ENCODE peak calls at places on chromosomes 5 and 9, in ten cellular contexts. C is tibial artery, U is Caco-2, L is BJ, K is neural progenitor cell, M is fibroblast of pulmonary artery, B is brain microvascular endothelial cell, P is HCT116, S is GM23338, W is uterus. H is an unnamed sample.

GRCh38 chr5:68339921-68340321 is 124.4 kb downstream of the PIK3R1 start:
- DNase-seq in K (no peak), B (peak; percentile 44), M (peak; percentile 36), C (no peak), P (no peak), L (no peak), S (no peak), W (no peak), U (no peak), H (peak; percentile 41)

GRCh38 chr5:123441408-123441807 is 18.2 kb upstream of the CEP120 start:
- DNase-seq in S (no peak), B (no peak), M (no peak), W (no peak), L (no peak), P (no peak), U (no peak), K (no peak), C (no peak), H (peak; percentile 60)

GRCh38 chr9:5988265-5988664 is 27.2 kb downstream of the RANBP6 start:
- DNase-seq in L (no peak), S (peak; percentile 11), K (no peak), C (no peak), M (no peak), P (no peak), B (no peak), U (no peak), W (no peak), H (no peak)

GRCh38 chr5:125410501-125411162 is 664.2 kb upstream of the ZNF608 start:
- DNase-seq in U (no peak), M (peak; percentile 80), W (no peak), P (no peak), S (no peak), L (no peak), B (peak; percentile 10), K (no peak), C (no peak), H (peak; percentile 48)

GRCh38 chr5:59107692-59108091 is 524.8 kb downstream of the RAB3C start:
- DNase-seq in U (no peak), P (no peak), K (no peak), W (no peak), S (no peak), C (no peak), B (no peak), M (peak; percentile 69), L (no peak), H (peak; percentile 51)

GRCh38 chr5:16437974-16438373 is 27.6 kb downstream of the ZNF622 start:
- DNase-seq in W (no peak), P (no peak), K (no peak), B (no peak), S (peak; percentile 17), C (no peak), U (no peak), L (no peak), M (peak; percentile 32), H (no peak)

GRCh38 chr9:33143241-33143642 is 23.9 kb downstream of the B4GALT1 start:
- DNase-seq in S (no peak), C (peak; percentile 24), U (peak; percentile 56), L (peak; percentile 65), W (no peak), P (no peak), K (no peak), B (no peak), M (peak; percentile 57), H (peak; percentile 81)

GRCh38 chr5:136228358-136228757 is 35.4 kb upstream of the SMIM32 start:
- DNase-seq in P (no peak), S (no peak), U (no peak), B (no peak), K (peak; percentile 20), L (no peak), C (no peak), W (no peak), M (no peak), H (no peak)

GRCh38 chr5:115599502-115599901 is 2.8 kb downstream of the TICAM2 start:
- DNase-seq in C (no peak), L (no peak), K (no peak), W (no peak), P (no peak), S (no peak), M (peak; percentile 57), U (no peak), B (peak; percentile 41), H (no peak)

GRCh38 chr5:115602585-115603125 is 376 bp upstream of the TICAM2 start:
- DNase-seq in K (peak; percentile 69), P (no peak), L (no peak), U (no peak), C (no peak), M (no peak), B (no peak), W (no peak), S (no peak), H (no peak)

GRCh38 chr5:115599924-115600323 is 2.4 kb downstream of the TICAM2 start:
- DNase-seq in S (peak; percentile 58), B (no peak), U (no peak), K (no peak), W (no peak), C (no peak), P (no peak), M (no peak), L (no peak), H (no peak)

GRCh38 chr5:115601709-115602584 is at the start of gene TICAM2:
- DNase-seq in S (peak; percentile 84), B (peak; percentile 43), P (no peak), K (peak; percentile 76), U (peak; percentile 37), M (peak; percentile 46), C (peak; percentile 83), W (peak; percentile 64), L (no peak), H (peak; percentile 78)

GRCh38 chr5:115600771-115601170 is 1.5 kb downstream of the TICAM2 start:
- DNase-seq in B (no peak), L (no peak), C (no peak), S (no peak), W (no peak), M (no peak), U (no peak), P (no peak), K (no peak), H (peak; percentile 47)
- H3K4me3 ChIP-seq in B (peak overlapping the region; percentile 68), L (peak overlapping the region; percentile 82), C (peak overlapping the region; percentile 99), S (no peak overlapping the region), W (peak overlapping the region; percentile 46), M (peak overlapping the region; percentile 70), U (no peak overlapping the region), P (no peak overlapping the region), K (no peak overlapping the region), H (peak overlapping the region; percentile 79)

GRCh38 chr9:95071450-95071849 is 246.1 kb downstream of the FANCC start:
- DNase-seq in K (no peak), P (no peak), S (no peak), W (no peak), M (no peak), B (no peak), L (no peak), C (no peak), U (no peak), H (no peak)

GRCh38 chr9:95073918-95074317 is 243.6 kb downstream of the FANCC start:
- DNase-seq in P (no peak), B (no peak), U (no peak), W (no peak), S (no peak), K (no peak), L (no peak), M (no peak), C (no peak), H (no peak)

GRCh38 chr9:95071925-95072324 is 245.6 kb downstream of the FANCC start:
- DNase-seq in U (no peak), P (no peak), K (no peak), W (no peak), L (no peak), M (no peak), C (no peak), B (no peak), S (no peak), H (no peak)

GRCh38 chr9:95074632-95075269 is 242.8 kb downstream of the FANCC start:
- DNase-seq in B (no peak), K (no peak), U (no peak), M (no peak), P (no peak), W (no peak), S (no peak), L (no peak), C (no peak), H (no peak)

GRCh38 chr9:95073042-95073607 is 244.4 kb downstream of the FANCC start:
- DNase-seq in B (no peak), S (peak; percentile 67), K (peak; percentile 36), P (no peak), C (no peak), U (no peak), W (no peak), L (no peak), M (peak; percentile 36), H (peak; percentile 58)
- TF ChIP-seq CTCF in B (peak; percentile 64), S (peak; percentile 68), K (peak; percentile 40), P (peak; percentile 37), C (no peak), U (peak; percentile 67), W (no peak), L (peak; percentile 42), M (peak; percentile 39), H (peak; percentile 39)

DNA sequence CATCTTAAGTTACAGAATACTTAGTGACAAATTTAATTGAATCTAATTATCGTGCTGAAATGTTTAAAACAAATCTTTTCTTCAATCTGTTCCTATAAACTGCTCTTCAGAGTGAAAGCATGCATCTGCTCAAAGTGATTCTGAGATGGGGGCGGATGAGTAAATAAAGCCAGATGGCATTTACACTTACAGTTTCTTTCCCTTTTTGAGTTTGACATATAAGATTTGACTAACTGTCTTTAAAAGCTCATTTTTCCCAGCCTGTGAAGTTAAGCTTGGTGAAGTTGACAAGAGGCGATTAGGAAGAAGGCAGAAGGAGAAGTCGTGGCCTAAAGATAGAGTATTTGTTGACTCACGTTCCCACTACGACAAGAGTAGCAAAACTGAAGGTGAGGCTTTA is 137.4 kb downstream of the LPAR1 start:
- DNase-seq in U (no peak), K (no peak), C (no peak), S (no peak), L (no peak), P (no peak), W (no peak), M (no peak), B (no peak), H (peak; percentile 64)
- H3K4me3 ChIP-seq in U (no peak overlapping the region), K (no peak overlapping the region), C (no peak overlapping the region), S (no peak overlapping the region), L (no peak overlapping the region), P (no peak overlapping the region), W (no peak overlapping the region), M (no peak overlapping the region), B (no peak overlapping the region), H (no peak overlapping the region)

DNA sequence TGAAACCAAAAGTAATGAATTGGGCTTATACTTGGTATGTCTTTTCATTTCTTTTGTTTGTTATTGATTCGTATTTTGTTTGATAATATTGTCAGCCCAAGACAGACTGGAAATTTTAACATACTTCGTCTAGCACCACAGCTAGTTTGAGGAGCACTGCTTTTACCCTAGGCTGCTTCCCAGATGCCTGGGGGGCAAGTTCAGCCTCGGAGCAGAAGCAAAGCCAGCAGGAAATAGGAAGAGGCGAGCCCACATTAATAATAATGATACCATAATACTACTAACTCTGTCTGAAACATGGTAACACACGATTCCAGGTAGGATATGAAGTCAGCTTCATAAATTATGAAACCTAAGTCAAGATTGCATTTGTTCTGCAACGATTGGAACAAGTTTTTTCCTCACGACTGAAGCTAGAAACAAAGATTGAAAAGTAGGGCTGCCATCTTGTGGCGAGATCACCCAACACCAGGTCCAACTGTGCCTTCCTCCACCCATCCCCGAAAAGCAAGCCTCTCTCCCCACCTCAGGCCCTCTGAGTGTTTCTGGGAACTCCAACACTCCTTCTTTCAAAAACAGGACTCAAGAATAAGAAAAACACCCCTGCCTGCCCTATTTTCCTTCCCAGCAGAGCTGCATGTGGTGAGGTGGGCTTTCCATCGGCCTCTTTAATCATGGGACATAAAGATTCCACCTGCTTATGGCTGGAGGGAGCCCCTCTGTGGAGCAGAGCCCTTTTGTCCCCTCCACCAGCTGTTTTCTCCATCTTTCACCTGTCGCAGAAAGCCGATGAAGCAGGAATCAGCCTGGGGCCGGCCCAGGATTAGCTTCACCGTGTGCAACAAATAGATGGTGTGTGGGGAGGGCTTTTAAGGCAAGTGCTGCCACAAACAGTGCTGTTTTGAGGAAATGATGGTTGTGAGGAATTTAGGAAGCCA is 236.3 kb downstream of the CAAP1 start:
- DNase-seq in M (peak; percentile 5), U (no peak), C (no peak), S (peak; percentile 78), P (peak; percentile 10), L (no peak), W (peak; percentile 21), B (peak; percentile 7), K (peak; percentile 70), H (no peak)
- TF ChIP-seq CTCF in M (peak; percentile 22), U (peak; percentile 5), C (peak; percentile 23), S (peak; percentile 80), P (no peak), L (peak; percentile 41), W (peak; percentile 22), B (peak; percentile 66), K (peak; percentile 72), H (peak; percentile 46)

H was measured in foreskin fibroblast.